ENCODE peak calls at places on chromosomes 13 and 19, in four cellular contexts. F, X, C and Q are unnamed samples. For H3K4me1, the result is how much of the 10 kb centered on the place peaks cover.

GRCh38 chr13:111533900-111534645 is 213.6 kb downstream of the TEX29 start:
- DNase-seq in F (no peak), X (no peak), C (no peak), Q (no peak)

GRCh38 chr13:28819046-28819747 is 942 bp upstream of the MTUS2 start:
- DNase-seq in F (peak), X (peak), C (no peak), Q (peak)

GRCh38 chr13:44088409-44088808 is 208.7 kb downstream of the LACC1 start:
- DNase-seq in F (no peak), X (no peak), C (no peak), Q (no peak)

GRCh38 chr19:2114218-2114617 is 17.5 kb downstream of the IZUMO4 start:
- DNase-seq in F (no peak), X (no peak), C (no peak), Q (no peak)

GRCh38 chr13:32261567-32261966 is 53.6 kb downstream of the ZAR1L start:
- DNase-seq in F (peak), X (peak), C (peak), Q (peak)

GRCh38 chr19:48182434-48182833 is 12.0 kb downstream of the ZSWIM9 start:
- DNase-seq in F (no peak), X (no peak), C (no peak), Q (no peak)

GRCh38 chr13:35722438-35723060 is 246.1 kb upstream of the MAB21L1 start:
- DNase-seq in F (no peak), X (no peak), C (no peak), Q (no peak)

GRCh38 chr13:66774046-66774445 is 456.1 kb downstream of the PCDH9 start:
- DNase-seq in F (no peak), X (no peak), C (no peak), Q (no peak)

GRCh38 chr13:52356327-52356726 is 49.6 kb downstream of the THSD1 start:
- DNase-seq in F (no peak), X (peak), C (no peak), Q (no peak)

GRCh38 chr19:29680937-29681336 is 15.7 kb downstream of the PLEKHF1 start:
- DNase-seq in F (no peak), X (no peak), C (no peak), Q (no peak)

GRCh38 chr19:16930753-16931152 is 42.0 kb downstream of the F2RL3 start:
- DNase-seq in F (no peak), X (no peak), C (no peak), Q (no peak)

GRCh38 chr13:46100191-46100877 is 4.5 kb downstream of the CPB2 start:
- DNase-seq in F (no peak), X (no peak), C (no peak), Q (no peak)

GRCh38 chr13:112112534-112113276 is 45.8 kb downstream of the SOX1 start:
- DNase-seq in F (no peak), X (no peak), C (no peak), Q (no peak)

GRCh38 chr13:36430247-36431203 is 1.8 kb upstream of the CCNA1 start:
- DNase-seq in F (peak), X (peak), C (no peak), Q (no peak)

GRCh38 chr19:28208745-28209144 is 1004.2 kb downstream of the UQCRFS1 start:
- DNase-seq in F (no peak), X (no peak), C (no peak), Q (no peak)

GRCh38 chr19:18264956-18265610 is 9.2 kb downstream of the IQCN start:
- DNase-seq in F (no peak), X (no peak), C (no peak), Q (no peak)

GRCh38 chr13:108786578-108787100 is 157.2 kb downstream of the MYO16 start:
- DNase-seq in F (no peak), X (no peak), C (no peak), Q (no peak)

DNA sequence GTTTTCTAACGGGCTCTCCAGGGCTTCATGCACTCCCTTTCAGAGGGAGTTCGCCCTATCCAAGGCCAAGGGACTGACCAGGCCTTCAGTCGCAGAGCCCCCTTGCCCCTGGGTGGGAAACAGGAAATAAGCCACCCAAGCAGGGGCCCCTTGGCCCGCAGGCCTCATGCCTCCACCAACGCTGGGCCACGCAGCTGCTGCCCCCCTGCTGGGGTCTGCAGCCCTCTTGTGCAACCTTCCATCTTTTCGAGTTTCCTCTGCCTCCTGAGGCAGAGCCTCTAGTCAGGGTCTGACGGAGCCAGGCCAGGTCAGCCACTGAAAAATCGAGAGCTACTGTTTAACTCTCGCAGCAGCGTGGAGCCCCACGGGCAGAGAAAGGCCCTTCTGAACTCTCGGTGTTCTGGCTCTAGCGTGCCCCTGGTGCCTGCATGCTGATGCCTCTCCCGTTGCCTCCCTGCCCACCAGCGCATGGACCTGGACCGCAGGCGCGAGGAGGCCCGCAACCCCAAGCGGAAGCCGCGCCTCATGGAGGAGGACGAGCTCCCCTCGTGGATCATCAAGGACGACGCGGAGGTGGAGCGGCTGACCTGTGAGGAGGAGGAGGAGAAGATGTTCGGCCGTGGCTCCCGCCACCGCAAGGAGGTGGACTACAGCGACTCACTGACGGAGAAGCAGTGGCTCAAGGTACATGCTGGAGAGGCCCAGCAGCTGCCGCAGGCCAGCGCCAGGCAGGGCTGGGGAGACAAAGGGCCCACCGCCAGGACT is 54.6 kb upstream of the LDLR start:
- DNase-seq in F (no peak), X (no peak), C (no peak), Q (no peak)
- H3K4me1 ChIP-seq in F (under half), X (under half), C (under half), Q (under half)

DNA sequence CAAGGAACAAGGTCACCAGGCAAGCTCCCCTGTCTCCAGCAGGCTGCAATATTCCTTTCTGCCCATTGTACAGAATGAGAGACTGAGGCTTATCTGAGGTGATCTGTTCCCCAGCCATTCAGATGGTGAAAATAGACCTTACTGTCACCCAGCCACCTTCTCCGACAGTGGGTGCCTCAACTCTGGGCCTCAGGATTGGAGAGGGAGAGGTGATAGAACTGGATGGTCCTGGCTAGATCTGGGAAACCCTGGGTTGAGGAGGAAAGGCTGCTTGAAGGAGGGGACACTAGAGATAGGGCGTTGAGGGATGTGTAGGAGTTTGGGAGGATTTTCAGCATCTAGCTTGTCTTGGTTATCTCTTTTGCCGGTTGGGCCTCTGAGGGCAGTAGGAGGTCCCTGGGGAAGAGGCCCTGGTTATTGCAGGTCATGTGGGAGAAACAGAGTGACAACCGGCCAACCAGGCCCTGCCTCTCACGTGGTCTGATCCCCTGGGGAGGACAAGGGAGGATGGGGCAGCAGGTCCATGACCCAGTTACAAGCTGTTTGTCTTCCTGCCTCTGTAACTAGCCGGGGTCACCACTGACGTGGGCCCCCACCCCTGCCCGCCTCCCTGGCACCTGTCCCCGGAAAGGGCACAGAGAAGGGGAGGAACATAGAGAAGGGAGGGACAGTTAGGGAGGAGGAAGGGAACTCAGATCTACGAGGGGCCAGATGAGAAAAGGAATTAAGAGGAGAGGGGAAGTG is 8.2 kb downstream of the NFIC start:
- DNase-seq in F (peak), X (peak), C (peak), Q (peak)
- H3K4me1 ChIP-seq in F (half or more), X (under half), C (half or more), Q (under half)

GRCh38 chr19:38046254-38047047 is 139.4 kb downstream of the SIPA1L3 start:
- DNase-seq in F (no peak), X (no peak), C (no peak), Q (no peak)

GRCh38 chr19:38044267-38045111 is 137.5 kb downstream of the SIPA1L3 start:
- DNase-seq in F (no peak), X (no peak), C (no peak), Q (no peak)

GRCh38 chr19:38045554-38046253 is 138.7 kb downstream of the SIPA1L3 start:
- DNase-seq in F (no peak), X (no peak), C (no peak), Q (no peak)

GRCh38 chr19:38042132-38042531 is 135.1 kb downstream of the SIPA1L3 start:
- DNase-seq in F (no peak), X (no peak), C (no peak), Q (no peak)

GRCh38 chr19:38043649-38044144 is 136.7 kb downstream of the SIPA1L3 start:
- DNase-seq in F (no peak), X (no peak), C (no peak), Q (no peak)
- H3K4me1 ChIP-seq in F (under half), X (under half), C (under half), Q (under half)

GRCh38 chr13:98529171-98529570 is 47.7 kb downstream of the STK24 start:
- DNase-seq in F (no peak), X (no peak), C (no peak), Q (no peak)
- H3K4me1 ChIP-seq in F (under half), X (under half), C (half or more), Q (under half)

GRCh38 chr19:4712771-4713170 is 10.9 kb downstream of the DPP9 start:
- DNase-seq in F (no peak), X (no peak), C (peak), Q (no peak)
- H3K4me1 ChIP-seq in F (half or more), X (under half), C (half or more), Q (under half)

GRCh38 chr13:50123862-50124535 is 108.8 kb downstream of the KCNRG start:
- DNase-seq in F (peak), X (peak), C (peak), Q (no peak)
- H3K4me1 ChIP-seq in F (under half), X (under half), C (under half), Q (under half)

DNA sequence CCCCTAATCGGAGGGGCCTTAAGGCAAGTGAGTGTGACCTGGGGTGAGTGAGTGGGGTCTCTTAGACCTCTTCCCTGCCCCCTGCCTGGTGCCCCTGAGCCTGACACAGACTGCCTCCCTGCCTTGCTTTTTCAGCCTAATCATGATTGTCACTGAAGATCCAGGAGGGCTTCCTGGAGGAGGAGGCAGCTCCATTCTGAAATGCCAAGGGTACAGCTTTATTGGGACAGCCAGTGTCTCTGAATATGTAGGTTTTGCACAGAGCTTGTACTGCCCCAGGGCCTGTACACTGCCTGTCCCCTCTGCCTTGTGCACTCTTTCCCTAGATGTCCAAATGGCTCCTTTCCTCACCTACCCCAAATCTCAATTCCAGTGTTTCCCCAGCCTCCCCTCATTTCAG is 26.1 kb upstream of the SEMA6B start:
- DNase-seq in F (no peak), X (no peak), C (no peak), Q (no peak)
- H3K4me1 ChIP-seq in F (under half), X (under half), C (under half), Q (under half)

GRCh38 chr19:14563989-14564650 is 7.7 kb downstream of the NDUFB7 start:
- DNase-seq in F (peak), X (peak), C (peak), Q (peak)
- H3K4me1 ChIP-seq in F (under half), X (under half), C (under half), Q (under half)

DNA sequence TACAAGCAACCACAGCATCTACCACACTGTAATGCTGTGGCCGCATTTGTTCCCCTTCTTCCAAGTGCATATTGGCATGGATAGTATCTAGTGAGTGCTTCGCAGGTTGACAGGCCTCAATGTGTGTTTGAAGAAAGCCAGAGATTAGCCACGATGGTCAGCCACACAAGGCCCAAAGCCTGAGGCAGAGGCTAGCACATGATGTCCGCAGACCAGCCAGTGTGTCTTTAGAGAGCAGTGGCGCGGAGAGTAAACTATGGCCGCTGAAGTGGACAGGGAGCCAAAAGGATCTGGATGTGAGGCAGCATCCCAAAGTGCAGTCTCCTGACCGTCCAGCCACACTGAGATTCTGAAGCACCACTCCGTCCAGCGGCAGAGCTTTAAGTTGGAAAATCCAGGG is 36.0 kb downstream of the BRD4 start:
- DNase-seq in F (no peak), X (no peak), C (no peak), Q (no peak)
- H3K4me1 ChIP-seq in F (half or more), X (half or more), C (half or more), Q (under half)

DNA sequence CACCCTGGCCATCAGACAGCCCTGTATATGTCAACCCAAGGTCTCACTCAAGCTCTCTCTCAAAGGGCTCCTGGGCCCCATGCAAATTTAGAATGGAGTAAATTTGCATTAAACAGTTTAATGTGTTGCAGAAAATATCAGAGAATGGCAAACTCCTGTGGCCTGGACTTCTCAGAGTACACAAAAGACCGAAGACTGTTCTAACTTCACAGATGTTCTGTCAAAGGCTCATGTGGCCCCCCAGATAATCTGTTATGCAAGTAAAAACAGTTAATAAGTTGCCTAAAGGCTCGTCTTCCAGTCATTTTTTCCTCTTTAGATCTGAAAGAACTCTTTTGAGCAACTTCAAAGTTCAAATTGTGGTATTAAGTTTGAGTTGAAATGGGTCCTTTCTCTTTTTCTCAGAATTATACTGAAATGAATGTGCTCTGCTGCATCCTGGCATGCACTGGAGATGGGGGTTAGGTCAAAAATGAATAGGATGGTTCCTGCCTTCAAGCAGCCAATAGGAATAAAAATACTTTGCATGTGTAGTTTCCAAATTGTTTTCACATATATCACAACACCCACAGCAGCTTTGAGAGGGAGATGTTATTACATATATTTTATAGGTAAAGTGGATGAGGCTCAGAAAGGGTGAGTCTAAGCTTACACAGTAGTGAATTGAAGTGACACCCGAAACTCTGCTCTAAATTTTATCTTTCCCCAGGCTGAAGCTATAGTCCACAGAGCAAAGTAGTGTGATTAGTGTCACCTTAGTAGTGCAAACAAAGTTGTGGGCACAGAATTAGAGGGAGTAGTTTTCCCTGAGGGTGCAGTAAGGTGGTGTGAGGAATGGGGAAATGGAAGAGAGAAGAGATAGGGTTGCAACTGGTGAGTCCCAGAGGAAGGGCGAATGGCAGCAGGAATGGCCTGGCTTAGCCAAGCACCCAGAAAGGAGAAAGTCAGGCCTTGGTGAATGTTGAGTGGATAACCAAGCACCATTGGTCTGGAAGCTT is 205.0 kb upstream of the RFC3 start:
- DNase-seq in F (no peak), X (no peak), C (no peak), Q (no peak)
- H3K4me1 ChIP-seq in F (under half), X (under half), C (under half), Q (under half)